ENCODE peak calls at places on chromosome 14, in four cellular contexts. One of them, this sample, is unnamed.

GRCh38 chr14:57487771-57488170 is 5.9 kb downstream of the CCDC198 start:
- DNase-seq in HepG2: no peak
- DNase-seq in K562: no peak
- DNase-seq in GM12878: no peak
- DNase-seq in this sample: no peak

GRCh38 chr14:104657563-104658324 is 31.7 kb upstream of the INF2 start:
- DNase-seq in HepG2: no peak
- DNase-seq in K562: no peak
- DNase-seq in GM12878: no peak
- DNase-seq in this sample: no peak

GRCh38 chr14:56474419-56475022 is 105.1 kb upstream of the TMEM260 start:
- DNase-seq in HepG2: peak
- DNase-seq in K562: peak
- DNase-seq in GM12878: no peak
- DNase-seq in this sample: no peak

GRCh38 chr14:89013098-89013504 is 188.7 kb downstream of the TTC8 start:
- DNase-seq in HepG2: peak
- DNase-seq in K562: peak
- DNase-seq in GM12878: no peak
- DNase-seq in this sample: peak

GRCh38 chr14:63039800-63040380 is 5.4 kb downstream of the KCNH5 start:
- DNase-seq in HepG2: peak
- DNase-seq in K562: no peak
- DNase-seq in GM12878: no peak
- DNase-seq in this sample: no peak

GRCh38 chr14:50388256-50388931 is 8.3 kb downstream of the CDKL1 start:
- DNase-seq in HepG2: no peak
- DNase-seq in K562: peak
- DNase-seq in GM12878: no peak
- DNase-seq in this sample: peak

GRCh38 chr14:60968099-60968498 is 12.8 kb downstream of the TRMT5 start:
- DNase-seq in HepG2: no peak
- DNase-seq in K562: no peak
- DNase-seq in GM12878: no peak
- DNase-seq in this sample: no peak

GRCh38 chr14:103123634-103124500 is 606 bp downstream of the TNFAIP2 start:
- DNase-seq in HepG2: no peak
- DNase-seq in K562: peak
- DNase-seq in GM12878: no peak
- DNase-seq in this sample: peak

GRCh38 chr14:68176687-68177086 is 357.1 kb downstream of the RAD51B start:
- DNase-seq in HepG2: no peak
- DNase-seq in K562: no peak
- DNase-seq in GM12878: no peak
- DNase-seq in this sample: no peak

DNA sequence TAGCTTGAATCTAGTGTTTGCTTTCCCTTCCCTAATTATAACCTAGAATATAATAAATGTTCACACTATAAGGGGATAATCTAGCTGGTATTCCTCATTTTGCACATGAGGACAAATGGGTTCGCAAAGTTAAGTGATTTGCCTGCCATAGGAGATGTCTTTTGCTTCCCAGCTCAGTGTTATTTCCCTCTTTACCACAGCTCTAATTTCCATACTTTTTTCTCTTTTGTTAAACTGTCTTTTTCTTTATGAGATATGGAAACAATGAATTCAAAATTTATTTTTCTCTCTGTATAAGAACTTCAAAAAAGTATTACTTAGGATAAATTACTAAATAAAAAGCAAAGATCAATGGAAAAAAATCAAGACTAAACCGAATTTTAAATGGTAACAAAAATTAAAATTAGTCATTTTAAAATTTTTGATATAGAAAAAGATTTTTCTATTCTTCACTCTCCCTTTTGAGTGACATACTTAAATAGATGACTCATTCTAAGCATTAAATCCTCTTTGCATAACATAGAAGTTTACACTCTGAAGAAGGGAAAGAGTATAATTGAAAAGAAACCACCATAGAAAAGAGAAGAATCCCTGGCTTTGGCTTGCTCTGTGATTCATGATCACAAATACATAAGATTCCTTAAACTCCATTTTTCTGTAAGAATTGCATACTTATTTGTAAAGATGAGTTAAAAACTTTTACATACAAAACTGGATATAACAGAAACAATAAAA is 97.3 kb downstream of the INSM2 start:
- DNase-seq in HepG2: no peak
- DNase-seq in K562: no peak
- DNase-seq in GM12878: no peak
- DNase-seq in this sample: no peak
- TF ChIP-seq CREM in HepG2: no peak
- TF ChIP-seq CREM in K562: no peak
- TF ChIP-seq CREM in GM12878: no peak
- TF ChIP-seq CREM in this sample: no peak

GRCh38 chr14:33207467-33208015 is 268.9 kb downstream of the NPAS3 start:
- DNase-seq in HepG2: no peak
- DNase-seq in K562: no peak
- DNase-seq in GM12878: no peak
- DNase-seq in this sample: no peak
- TF ChIP-seq ETV6 in HepG2: no peak
- TF ChIP-seq ETV6 in K562: no peak
- TF ChIP-seq ETV6 in GM12878: no peak
- TF ChIP-seq ETV6 in this sample: no peak

GRCh38 chr14:37595809-37596595 is 573 bp downstream of the TTC6 start:
- DNase-seq in HepG2: peak
- DNase-seq in K562: peak
- DNase-seq in GM12878: no peak
- DNase-seq in this sample: peak
- TF ChIP-seq TCF7 in HepG2: no peak
- TF ChIP-seq TCF7 in K562: no peak
- TF ChIP-seq TCF7 in GM12878: no peak
- TF ChIP-seq TCF7 in this sample: no peak

GRCh38 chr14:22251090-22251489 is 337.9 kb downstream of the DAD1 start:
- DNase-seq in HepG2: no peak
- DNase-seq in K562: no peak
- DNase-seq in GM12878: no peak
- DNase-seq in this sample: no peak
- TF ChIP-seq CREM in HepG2: no peak
- TF ChIP-seq CREM in K562: no peak
- TF ChIP-seq CREM in GM12878: no peak
- TF ChIP-seq CREM in this sample: no peak

DNA sequence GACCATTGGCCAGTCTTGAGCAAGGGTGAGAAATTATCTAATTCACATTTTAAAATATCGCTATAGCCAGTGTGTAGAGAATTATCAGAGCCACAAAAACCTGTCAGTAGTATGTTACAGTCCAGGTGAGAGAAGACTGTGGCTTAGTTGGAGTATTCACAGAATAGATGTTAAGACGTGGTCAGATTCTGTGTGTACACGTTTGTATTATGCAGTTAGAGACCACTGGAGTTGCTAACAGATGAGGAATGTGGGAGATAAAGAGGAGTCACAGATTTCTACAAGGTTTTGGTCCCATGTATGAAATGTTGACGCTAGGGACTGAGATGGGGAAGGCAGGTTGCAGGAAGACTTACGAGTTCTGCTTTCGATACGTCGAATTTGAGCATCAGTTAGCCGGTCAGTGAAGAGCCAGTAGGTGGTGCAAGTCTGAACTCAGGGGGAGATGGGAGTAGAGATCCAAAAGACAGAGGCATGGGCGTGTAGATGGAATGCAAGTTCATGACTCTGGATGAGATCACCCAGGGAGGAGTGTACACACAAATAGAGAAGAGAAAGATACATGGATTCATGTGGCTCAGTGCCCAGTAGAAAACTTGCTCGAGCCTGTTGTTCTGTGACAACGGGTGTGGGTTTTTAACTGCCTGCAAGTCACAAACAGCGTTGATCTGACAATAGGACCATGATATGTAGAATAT is 114.8 kb upstream of the FLRT2 start:
- DNase-seq in HepG2: peak
- DNase-seq in K562: no peak
- DNase-seq in GM12878: no peak
- DNase-seq in this sample: peak
- TF ChIP-seq ETV6 in HepG2: no peak
- TF ChIP-seq ETV6 in K562: no peak
- TF ChIP-seq ETV6 in GM12878: no peak
- TF ChIP-seq ETV6 in this sample: no peak

GRCh38 chr14:75426332-75427125 is 1.3 kb upstream of the JDP2 start:
- DNase-seq in HepG2: peak
- DNase-seq in K562: no peak
- DNase-seq in GM12878: peak
- DNase-seq in this sample: no peak

GRCh38 chr14:75427482-75428229 is at the start of gene JDP2:
- DNase-seq in HepG2: peak
- DNase-seq in K562: peak
- DNase-seq in GM12878: no peak
- DNase-seq in this sample: peak

GRCh38 chr14:75425443-75425842 is 2.4 kb upstream of the JDP2 start:
- DNase-seq in HepG2: no peak
- DNase-seq in K562: no peak
- DNase-seq in GM12878: no peak
- DNase-seq in this sample: no peak

GRCh38 chr14:75428230-75429104 is 645 bp downstream of the JDP2 start:
- DNase-seq in HepG2: no peak
- DNase-seq in K562: peak
- DNase-seq in GM12878: no peak
- DNase-seq in this sample: peak

DNA sequence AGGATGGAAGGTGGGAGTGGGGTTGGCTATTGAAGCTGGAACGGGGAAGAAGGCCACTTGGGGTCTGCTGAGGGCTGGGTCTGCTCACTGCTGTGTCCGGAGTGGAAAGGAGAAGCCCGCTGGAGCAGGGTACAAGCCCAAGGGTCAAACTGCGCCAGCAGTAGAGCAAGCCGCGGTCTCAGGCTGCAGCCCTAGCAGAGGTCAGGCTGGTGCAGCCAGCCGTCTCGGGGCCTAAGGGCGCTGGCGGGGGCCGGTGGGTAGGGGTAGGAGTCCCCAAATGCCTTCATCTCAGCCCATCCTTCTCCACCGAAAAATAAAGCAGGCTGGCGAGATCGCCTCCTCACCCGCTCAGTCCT is 718 bp upstream of the JDP2 start:
- DNase-seq in HepG2: no peak
- DNase-seq in K562: no peak
- DNase-seq in GM12878: no peak
- DNase-seq in this sample: no peak
- TF ChIP-seq TCF7 in HepG2: no peak
- TF ChIP-seq TCF7 in K562: no peak
- TF ChIP-seq TCF7 in GM12878: no peak
- TF ChIP-seq TCF7 in this sample: no peak

GRCh38 chr14:96737869-96738268 is 59.3 kb upstream of the VRK1 start:
- DNase-seq in HepG2: no peak
- DNase-seq in K562: no peak
- DNase-seq in GM12878: no peak
- DNase-seq in this sample: no peak

GRCh38 chr14:96746101-96746500 is 51.1 kb upstream of the VRK1 start:
- DNase-seq in HepG2: no peak
- DNase-seq in K562: no peak
- DNase-seq in GM12878: no peak
- DNase-seq in this sample: no peak

GRCh38 chr14:96745500-96746051 is 51.6 kb upstream of the VRK1 start:
- DNase-seq in HepG2: no peak
- DNase-seq in K562: no peak
- DNase-seq in GM12878: no peak
- DNase-seq in this sample: no peak

GRCh38 chr14:96739511-96739910 is 57.7 kb upstream of the VRK1 start:
- DNase-seq in HepG2: no peak
- DNase-seq in K562: no peak
- DNase-seq in GM12878: no peak
- DNase-seq in this sample: no peak

GRCh38 chr14:96741151-96741977 is 55.8 kb upstream of the VRK1 start:
- DNase-seq in HepG2: no peak
- DNase-seq in K562: peak
- DNase-seq in GM12878: no peak
- DNase-seq in this sample: peak
- TF ChIP-seq CREM in HepG2: no peak
- TF ChIP-seq CREM in K562: peak
- TF ChIP-seq CREM in GM12878: no peak
- TF ChIP-seq CREM in this sample: no peak

GRCh38 chr14:45811155-45811554 is 558.2 kb upstream of the MIS18BP1 start:
- DNase-seq in HepG2: no peak
- DNase-seq in K562: no peak
- DNase-seq in GM12878: no peak
- DNase-seq in this sample: no peak

GRCh38 chr14:45807187-45807586 is 554.2 kb upstream of the MIS18BP1 start:
- DNase-seq in HepG2: no peak
- DNase-seq in K562: no peak
- DNase-seq in GM12878: no peak
- DNase-seq in this sample: no peak

GRCh38 chr14:45810152-45810872 is 557.3 kb upstream of the MIS18BP1 start:
- DNase-seq in HepG2: no peak
- DNase-seq in K562: no peak
- DNase-seq in GM12878: peak
- DNase-seq in this sample: no peak
- TF ChIP-seq ETV6 in HepG2: no peak
- TF ChIP-seq ETV6 in K562: no peak
- TF ChIP-seq ETV6 in GM12878: no peak
- TF ChIP-seq ETV6 in this sample: no peak

GRCh38 chr14:101734241-101734847 is 27.2 kb upstream of the PPP2R5C start:
- DNase-seq in HepG2: no peak
- DNase-seq in K562: no peak
- DNase-seq in GM12878: no peak
- DNase-seq in this sample: no peak

GRCh38 chr14:101735453-101735852 is 26.1 kb upstream of the PPP2R5C start:
- DNase-seq in HepG2: no peak
- DNase-seq in K562: no peak
- DNase-seq in GM12878: no peak
- DNase-seq in this sample: no peak

GRCh38 chr14:101732128-101732527 is 29.4 kb upstream of the PPP2R5C start:
- DNase-seq in HepG2: no peak
- DNase-seq in K562: no peak
- DNase-seq in GM12878: no peak
- DNase-seq in this sample: no peak

GRCh38 chr14:101731187-101732080 is 30.1 kb upstream of the PPP2R5C start:
- DNase-seq in HepG2: peak
- DNase-seq in K562: peak
- DNase-seq in GM12878: peak
- DNase-seq in this sample: no peak

GRCh38 chr14:101733211-101733610 is 28.3 kb upstream of the PPP2R5C start:
- DNase-seq in HepG2: no peak
- DNase-seq in K562: no peak
- DNase-seq in GM12878: no peak
- DNase-seq in this sample: no peak
- TF ChIP-seq TCF7 in HepG2: no peak
- TF ChIP-seq TCF7 in K562: no peak
- TF ChIP-seq TCF7 in GM12878: no peak
- TF ChIP-seq TCF7 in this sample: no peak

DNA sequence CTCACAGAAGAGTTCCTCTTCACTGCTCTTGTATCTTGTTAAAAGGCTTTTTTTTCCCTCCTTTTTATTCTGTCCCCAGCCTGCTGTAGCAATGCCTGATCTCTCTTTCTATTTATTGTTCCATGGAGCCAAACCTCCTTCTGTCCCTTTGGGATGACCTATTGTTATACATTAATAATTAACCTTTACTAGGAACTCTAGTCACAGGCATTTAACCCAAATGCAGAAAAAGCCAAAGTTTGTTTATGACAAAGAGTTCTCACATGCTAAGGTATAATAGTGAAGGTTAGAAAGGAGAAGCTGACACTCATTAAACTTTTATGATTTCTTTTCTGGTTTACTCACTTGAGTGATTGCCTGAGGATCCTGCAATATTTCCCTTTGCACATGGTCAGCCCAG is 535.8 kb downstream of the NRXN3 start:
- DNase-seq in HepG2: no peak
- DNase-seq in K562: no peak
- DNase-seq in GM12878: no peak
- DNase-seq in this sample: no peak
- TF ChIP-seq CREM in HepG2: no peak
- TF ChIP-seq CREM in K562: no peak
- TF ChIP-seq CREM in GM12878: no peak
- TF ChIP-seq CREM in this sample: no peak